ENCODE peak calls at places on chromosomes 13 and 19, in eight cellular contexts. V, F, J, C, I, Q, P and R are unnamed samples.

GRCh38 chr13:113216165-113217056 is 7.0 kb downstream of the CUL4A start:
- DNase-seq in V (peak), F (peak), J (no peak), C (peak), I (peak), Q (no peak), P (peak), R (peak)

GRCh38 chr19:46616631-46617322 is 8.1 kb downstream of the PTGIR start:
- DNase-seq in V (no peak), F (no peak), J (no peak), C (no peak), I (no peak), Q (peak), P (peak), R (no peak)

GRCh38 chr13:58018865-58019264 is 387.3 kb downstream of the PCDH17 start:
- DNase-seq in V (no peak), F (no peak), J (no peak), C (no peak), I (no peak), Q (no peak), P (no peak), R (no peak)

GRCh38 chr19:49347835-49348234 is 12.6 kb downstream of the CD37 start:
- DNase-seq in V (peak), F (no peak), J (no peak), C (no peak), I (peak), Q (no peak), P (no peak), R (no peak)

GRCh38 chr19:17035842-17036424 is 9.3 kb upstream of the CPAMD8 start:
- DNase-seq in V (no peak), F (no peak), J (no peak), C (no peak), I (no peak), Q (no peak), P (no peak), R (no peak)

GRCh38 chr13:19587635-19588300 is 26.4 kb upstream of the TPTE2 start:
- DNase-seq in V (peak), F (no peak), J (no peak), C (no peak), I (peak), Q (no peak), P (no peak), R (peak)

GRCh38 chr13:74203576-74203975 is 69.4 kb upstream of the KLF12 start:
- DNase-seq in V (no peak), F (no peak), J (no peak), C (no peak), I (no peak), Q (no peak), P (no peak), R (no peak)

GRCh38 chr13:44436589-44437337 is 63.1 kb downstream of the SERP2 start:
- DNase-seq in V (peak), F (peak), J (peak), C (peak), I (peak), Q (peak), P (peak), R (peak)

GRCh38 chr19:28289294-28290063 is 923.5 kb downstream of the UQCRFS1 start:
- DNase-seq in V (peak), F (no peak), J (no peak), C (peak), I (no peak), Q (no peak), P (no peak), R (peak)

GRCh38 chr13:44801990-44802389 is 187.3 kb downstream of the NUFIP1 start:
- DNase-seq in V (no peak), F (no peak), J (no peak), C (no peak), I (peak), Q (no peak), P (no peak), R (no peak)

GRCh38 chr13:97235549-97236206 is 13.5 kb downstream of the MBNL2 start:
- DNase-seq in V (peak), F (no peak), J (no peak), C (peak), I (no peak), Q (no peak), P (no peak), R (no peak)

GRCh38 chr13:46896346-46897138 is at the start of gene HTR2A:
- DNase-seq in V (no peak), F (no peak), J (no peak), C (no peak), I (peak), Q (no peak), P (peak), R (peak)

GRCh38 chr13:21361123-21361522 is 98.0 kb downstream of the ZDHHC20 start:
- DNase-seq in V (no peak), F (no peak), J (no peak), C (no peak), I (no peak), Q (no peak), P (no peak), R (no peak)

GRCh38 chr19:3818479-3818878 is 32.3 kb upstream of the MATK start:
- DNase-seq in V (peak), F (no peak), J (no peak), C (no peak), I (peak), Q (peak), P (no peak), R (no peak)

GRCh38 chr13:34542321-34542720 is 399.7 kb upstream of the NBEA start:
- DNase-seq in V (no peak), F (no peak), J (no peak), C (no peak), I (no peak), Q (no peak), P (no peak), R (no peak)

GRCh38 chr19:6693681-6694080 is 23.7 kb upstream of the TNFSF14 start:
- DNase-seq in V (no peak), F (no peak), J (no peak), C (no peak), I (no peak), Q (no peak), P (no peak), R (no peak)